ENCODE peak calls at places on chromosomes 3 and 15, in eight cellular contexts. H, Z, I, K, T, W, E and B are unnamed samples.

GRCh38 chr3:128432301-128432897 is 34.3 kb downstream of the DNAJB8 start:
- DNase-seq in H (no peak), T (no peak), E (no peak), I (no peak), Z (no peak), K (peak; percentile 39), W (no peak), B (no peak)

GRCh38 chr3:15064299-15064834 is 748 bp downstream of the MRPS25 start:
- DNase-seq in K (no peak), H (peak; percentile 61), I (no peak), E (peak; percentile 28), W (peak; percentile 61), Z (peak; percentile 17), T (no peak), B (peak; percentile 66)

GRCh38 chr3:182947892-182948291 is 32.4 kb downstream of the DCUN1D1 start:
- DNase-seq in H (peak; percentile 29), E (no peak), K (no peak), Z (no peak), T (no peak), W (no peak), I (no peak), B (peak; percentile 78)

GRCh38 chr3:43190682-43191081 is 84.8 kb upstream of the POMGNT2 start:
- DNase-seq in K (no peak), E (no peak), T (no peak), I (no peak), H (no peak), W (peak; percentile 52), Z (no peak), B (no peak)

GRCh38 chr3:17411157-17411877 is 331.1 kb downstream of the TBC1D5 start:
- DNase-seq in I (no peak), E (no peak), H (no peak), K (no peak), T (no peak), Z (no peak), W (no peak), B (no peak)

GRCh38 chr15:77810180-77810579 is 177.5 kb upstream of the LINGO1 start:
- DNase-seq in H (no peak), K (no peak), E (no peak), T (no peak), W (no peak), I (no peak), Z (no peak), B (no peak)

GRCh38 chr3:188219147-188219546 is 65.2 kb downstream of the LPP start:
- DNase-seq in E (no peak), W (no peak), T (no peak), I (no peak), H (no peak), Z (no peak), K (no peak), B (no peak)

GRCh38 chr3:88882121-88882520 is 225.3 kb upstream of the EPHA3 start:
- DNase-seq in W (no peak), T (no peak), K (no peak), I (no peak), Z (no peak), E (no peak), H (no peak), B (no peak)

GRCh38 chr15:27328616-27329015 is 357.6 kb downstream of the GABRG3 start:
- DNase-seq in H (no peak), Z (no peak), W (no peak), I (no peak), K (no peak), E (no peak), T (no peak), B (no peak)

GRCh38 chr3:101801174-101801573 is 22.2 kb downstream of the NXPE3 start:
- DNase-seq in T (no peak), H (no peak), K (no peak), Z (no peak), I (no peak), E (no peak), W (no peak), B (no peak)

GRCh38 chr15:59266015-59266414 is 59.4 kb downstream of the LDHAL6B start:
- DNase-seq in K (no peak), Z (no peak), T (no peak), I (no peak), E (no peak), W (no peak), H (no peak), B (no peak)

GRCh38 chr3:72820405-72820804 is 27.8 kb downstream of the SHQ1 start:
- DNase-seq in E (peak; percentile 76), K (peak; percentile 59), H (no peak), Z (peak; percentile 31), I (no peak), T (no peak), W (peak; percentile 97), B (no peak)

GRCh38 chr3:13016083-13016725 is 57.0 kb downstream of the IQSEC1 start:
- DNase-seq in H (peak; percentile 88), I (no peak), T (peak; percentile 57), Z (peak; percentile 63), E (peak; percentile 85), K (peak; percentile 57), W (no peak), B (peak; percentile 67)

GRCh38 chr3:127707777-127708438 is 35.2 kb downstream of the ABTB1 start:
- DNase-seq in I (no peak), T (no peak), K (no peak), W (no peak), E (no peak), H (no peak), Z (no peak), B (no peak)

GRCh38 chr15:33584797-33585196 is 274.0 kb downstream of the RYR3 start:
- DNase-seq in W (no peak), Z (no peak), H (no peak), E (peak; percentile 81), T (no peak), K (no peak), I (peak; percentile 22), B (no peak)

GRCh38 chr3:195221015-195221853 is 49.7 kb downstream of the XXYLT1 start:
- DNase-seq in E (peak; percentile 82), H (peak; percentile 92), W (peak; percentile 41), Z (no peak), I (peak; percentile 40), T (no peak), K (no peak), B (no peak)

GRCh38 chr3:184040010-184040409 is 8.5 kb downstream of the HTR3D start:
- DNase-seq in E (peak; percentile 37), W (peak; percentile 22), K (peak; percentile 29), H (peak; percentile 28), T (no peak), Z (no peak), I (no peak), B (peak; percentile 57)

GRCh38 chr3:25386686-25387271 is 41.3 kb upstream of the RARB start:
- DNase-seq in W (no peak), K (no peak), E (no peak), T (no peak), I (no peak), Z (no peak), H (no peak), B (no peak)

GRCh38 chr3:170712798-170713197 is 126.9 kb upstream of the SLC7A14 start:
- DNase-seq in E (peak; percentile 37), T (no peak), I (no peak), Z (no peak), H (no peak), K (no peak), W (no peak), B (no peak)

GRCh38 chr3:38454884-38455638 is 1.4 kb downstream of the ACVR2B start:
- DNase-seq in Z (peak; percentile 64), T (peak; percentile 46), H (peak; percentile 37), I (peak; percentile 79), E (peak; percentile 88), K (peak; percentile 87), W (peak; percentile 50), B (peak; percentile 46)

GRCh38 chr15:67730135-67730534 is 95.2 kb upstream of the SKOR1 start:
- DNase-seq in K (no peak), W (no peak), E (no peak), T (no peak), I (no peak), Z (no peak), H (no peak), B (no peak)

GRCh38 chr3:8713901-8714759 is 19.5 kb upstream of the CAV3 start:
- DNase-seq in W (no peak), Z (no peak), H (no peak), K (no peak), T (peak; percentile 42), E (no peak), I (no peak), B (no peak)

GRCh38 chr3:145776782-145777408 is 384.1 kb downstream of the PLOD2 start:
- DNase-seq in K (peak; percentile 60), W (peak; percentile 80), E (peak; percentile 77), T (no peak), I (no peak), H (peak; percentile 56), Z (peak; percentile 70), B (peak; percentile 55)

GRCh38 chr3:138329127-138329983 is at the start of gene NME9:
- DNase-seq in K (peak; percentile 89), Z (peak; percentile 69), I (peak; percentile 82), H (peak; percentile 73), E (peak; percentile 96), W (peak; percentile 88), T (peak; percentile 48), B (peak; percentile 91)
- TF ChIP-seq POLR2A in K (no peak), Z (no peak), I (peak; percentile 18), H (no peak), E (no peak), W (no peak), T (no peak), B (no peak)

GRCh38 chr3:186097663-186098451 is 11.0 kb downstream of the ETV5 start:
- DNase-seq in T (no peak), I (peak; percentile 28), H (no peak), K (peak; percentile 77), W (peak; percentile 96), E (peak; percentile 72), Z (peak; percentile 33), B (peak; percentile 13)
- TF ChIP-seq POLR2A in T (no peak), I (no peak), H (no peak), K (no peak), W (no peak), E (peak; percentile 60), Z (no peak), B (no peak)

GRCh38 chr3:134367869-134368750 is 6.1 kb downstream of the AMOTL2 start:
- DNase-seq in W (no peak), Z (no peak), E (no peak), H (no peak), K (no peak), T (no peak), I (no peak), B (no peak)

GRCh38 chr3:134366928-134367352 is 7.3 kb downstream of the AMOTL2 start:
- DNase-seq in W (peak; percentile 14), H (no peak), K (peak; percentile 67), E (no peak), I (peak; percentile 59), Z (no peak), T (no peak), B (no peak)

GRCh38 chr3:134366221-134366927 is 7.9 kb downstream of the AMOTL2 start:
- DNase-seq in K (peak; percentile 19), W (no peak), H (no peak), I (no peak), E (no peak), Z (no peak), T (no peak), B (no peak)

GRCh38 chr3:134368751-134369105 is 5.5 kb downstream of the AMOTL2 start:
- DNase-seq in T (no peak), Z (no peak), H (no peak), W (no peak), E (no peak), K (no peak), I (no peak), B (no peak)

GRCh38 chr3:134367412-134367811 is 6.8 kb downstream of the AMOTL2 start:
- DNase-seq in Z (no peak), H (no peak), I (no peak), K (no peak), T (no peak), W (no peak), E (no peak), B (no peak)
- TF ChIP-seq POLR2A in Z (no peak), H (no peak), I (no peak), K (no peak), T (no peak), W (no peak), E (no peak), B (no peak)

GRCh38 chr3:126180477-126181397 is at the start of gene ALDH1L1:
- DNase-seq in Z (peak; percentile 68), H (peak; percentile 24), E (peak; percentile 95), I (peak; percentile 86), W (no peak), K (peak; percentile 31), T (no peak), B (no peak)
- TF ChIP-seq POLR2A in Z (no peak), H (no peak), E (peak; percentile 92), I (no peak), W (no peak), K (no peak), T (no peak), B (no peak)